ENCODE peak calls at places on chromosomes 13 and 19, in four cellular contexts. Z is GM23248, O is keratinocyte, X is PC-3. V is an unnamed sample.

GRCh38 chr19:46607441-46607841 is 6.3 kb downstream of the CALM3 start:
- DNase-seq in O (no peak), X (no peak), Z (no peak), V (no peak)

GRCh38 chr13:73220966-73221720 is 162.3 kb downstream of the KLF5 start:
- DNase-seq in Z (peak), O (no peak), X (no peak), V (no peak)

GRCh38 chr19:54421169-54421516 is 5.9 kb downstream of the TTYH1 start:
- DNase-seq in O (no peak), X (no peak), Z (no peak), V (no peak)

GRCh38 chr19:2042485-2043268 is 8.4 kb downstream of the MKNK2 start:
- DNase-seq in O (no peak), Z (no peak), X (no peak), V (no peak)

GRCh38 chr19:42081584-42082258 is 5.8 kb downstream of the ZNF574 start:
- DNase-seq in X (peak), O (no peak), Z (peak), V (no peak)

GRCh38 chr13:45909089-45909488 is 57.5 kb upstream of the SIAH3 start:
- DNase-seq in Z (no peak), O (no peak), X (no peak), V (no peak)

GRCh38 chr19:13717194-13717643 is 47.1 kb upstream of the MRI1 start:
- DNase-seq in Z (no peak), O (no peak), X (peak), V (no peak)

GRCh38 chr13:101730420-101731000 is 278.0 kb downstream of the ITGBL1 start:
- DNase-seq in X (no peak), Z (peak), O (no peak), V (no peak)

GRCh38 chr13:80359459-80360297 is 18.8 kb upstream of the SPRY2 start:
- DNase-seq in O (no peak), Z (no peak), X (no peak), V (no peak)

GRCh38 chr19:16887353-16888265 is 1.2 kb upstream of the F2RL3 start:
- DNase-seq in O (no peak), Z (no peak), X (no peak), V (no peak)

GRCh38 chr19:15986694-15987093 is 37.9 kb downstream of the OR10H4 start:
- DNase-seq in O (no peak), Z (no peak), X (no peak), V (no peak)

GRCh38 chr19:5147971-5148793 is 179.3 kb downstream of the KDM4B start:
- DNase-seq in Z (peak), O (no peak), X (no peak), V (no peak)

GRCh38 chr13:98004107-98004506 is 50.6 kb downstream of the IPO5 start:
- DNase-seq in X (peak), Z (no peak), O (no peak), V (no peak)

GRCh38 chr19:55690109-55690768 is 15.2 kb downstream of the EPN1 start:
- DNase-seq in X (no peak), Z (no peak), O (no peak), V (no peak)

GRCh38 chr19:55738302-55738701 is at the start of gene NLRP9:
- DNase-seq in X (no peak), O (no peak), Z (no peak), V (no peak)

DNA sequence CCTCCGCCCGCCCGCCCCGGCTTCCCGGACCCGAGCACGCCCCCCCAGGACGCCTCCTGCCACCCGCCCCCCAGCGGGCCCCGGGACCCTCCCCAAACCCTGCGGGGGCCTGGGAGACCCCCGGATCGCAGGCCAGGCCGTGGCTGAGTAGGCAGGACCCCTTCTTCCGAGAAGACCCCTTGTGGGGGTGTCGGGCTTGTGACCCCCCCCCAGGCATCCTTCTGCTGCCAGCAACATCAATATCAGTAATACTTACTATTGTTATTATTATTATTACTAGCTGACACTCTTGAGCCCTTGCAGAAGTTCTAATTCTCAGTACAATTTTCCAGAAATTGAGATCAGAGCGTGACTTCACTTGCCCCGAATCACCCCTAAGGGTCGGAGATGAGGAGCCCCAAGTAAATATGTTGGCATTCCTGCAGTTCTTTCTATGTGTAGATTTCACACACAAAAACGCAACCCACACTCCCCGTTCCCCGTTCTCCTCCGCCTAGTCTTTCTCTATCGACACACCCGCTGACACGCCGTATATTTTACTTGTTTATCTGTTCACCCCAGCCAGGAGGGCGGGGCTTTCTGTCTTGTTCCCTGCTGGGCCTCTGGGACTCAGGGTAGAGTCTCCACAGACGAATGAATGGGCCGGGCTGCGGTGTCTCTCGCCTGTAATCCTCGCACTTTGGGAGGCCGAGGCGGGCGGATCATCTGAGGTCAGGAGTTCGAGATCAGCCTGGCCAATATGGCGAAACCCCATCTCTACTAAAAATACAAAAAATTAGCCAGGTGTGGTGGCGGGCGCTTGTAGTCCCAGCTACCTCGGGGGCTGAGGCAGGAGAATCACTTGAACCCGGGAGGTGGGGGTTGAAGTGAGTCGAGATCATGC is 14.7 kb downstream of the TLE5 start:
- DNase-seq in O (no peak), Z (peak), X (peak), V (peak)
- H3K4me3 ChIP-seq in O (peak), Z (peak), X (peak), V (peak)

DNA sequence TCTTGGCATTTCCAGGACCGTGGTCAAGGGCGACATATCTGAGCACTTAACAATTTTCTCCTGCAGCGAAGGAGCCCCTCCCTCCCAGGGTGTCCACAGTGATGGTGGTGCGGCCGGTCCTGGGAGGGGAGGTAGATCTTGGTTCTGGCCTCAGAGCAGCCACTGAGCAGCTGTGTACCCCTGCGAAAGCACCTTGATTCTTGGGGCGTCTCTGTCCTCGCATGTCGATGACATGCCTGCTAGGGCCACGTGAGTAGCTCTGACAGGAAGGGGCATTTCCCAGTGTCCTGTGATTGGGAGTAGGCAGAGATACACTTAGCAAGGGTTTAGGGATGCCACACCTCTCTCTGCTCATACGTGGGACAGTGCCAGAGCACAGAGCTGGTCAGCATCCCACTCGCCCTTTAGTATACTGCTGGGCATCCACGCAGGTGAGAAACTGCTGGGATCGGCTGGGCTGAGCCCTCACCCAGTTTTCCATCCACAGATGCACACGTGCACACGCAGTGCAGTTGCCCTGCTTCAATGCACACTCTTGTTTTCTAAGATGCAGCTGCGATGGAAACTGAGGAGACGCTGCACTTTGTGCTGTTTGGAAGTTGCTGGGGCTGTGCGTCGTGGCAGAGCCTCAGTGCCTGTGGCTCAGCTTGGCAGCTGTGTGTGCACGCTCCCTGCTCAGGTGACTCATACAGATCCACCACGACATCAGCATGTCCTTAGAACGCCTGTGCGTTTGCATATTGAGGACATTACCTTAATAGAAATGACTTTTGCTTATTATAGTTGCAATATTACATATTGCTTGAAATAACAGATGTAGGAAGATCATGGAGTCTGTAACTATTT is 66.8 kb downstream of the TEX29 start:
- DNase-seq in X (no peak), Z (no peak), O (no peak), V (no peak)
- H3K27ac ChIP-seq in X (no peak), Z (no peak), O (no peak), V (no peak)

DNA sequence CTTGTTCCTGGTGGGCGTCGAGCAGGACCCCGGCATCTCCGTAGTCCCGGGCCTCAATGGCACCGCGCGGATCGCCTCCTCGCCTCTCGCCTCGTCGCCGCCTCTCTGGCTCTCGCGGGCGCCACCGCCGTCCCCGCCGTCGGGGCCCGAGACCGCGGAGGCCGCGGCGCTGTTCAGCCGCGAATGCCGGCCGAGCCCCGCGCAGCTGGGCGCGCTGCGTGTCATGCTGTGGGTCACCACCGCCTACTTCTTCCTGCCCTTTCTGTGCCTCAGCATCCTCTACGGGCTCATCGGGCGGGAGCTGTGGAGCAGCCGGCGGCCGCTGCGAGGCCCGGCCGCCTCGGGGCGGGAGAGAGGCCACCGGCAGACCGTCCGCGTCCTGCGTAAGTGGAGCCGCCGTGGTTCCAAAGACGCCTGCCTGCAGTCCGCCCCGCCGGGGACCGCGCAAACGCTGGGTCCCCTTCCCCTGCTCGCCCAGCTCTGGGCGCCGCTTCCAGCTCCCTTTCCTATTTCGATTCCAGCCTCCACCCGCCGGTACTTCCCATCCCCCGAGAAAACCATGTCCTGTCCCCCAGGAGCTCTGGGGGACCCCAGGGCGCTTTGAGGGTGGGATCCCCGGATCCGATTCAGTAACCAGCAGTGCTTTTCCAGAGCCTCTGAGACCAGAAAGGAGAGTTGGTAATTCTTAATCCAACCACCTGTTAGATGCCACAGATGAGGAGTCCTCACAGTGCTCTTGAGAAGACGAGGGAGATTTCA is 897 bp downstream of the MLNR start:
- DNase-seq in X (no peak), Z (peak), O (no peak), V (no peak)
- TF ChIP-seq EZH2 in X (no peak), Z (peak), O (peak), V (no peak)

DNA sequence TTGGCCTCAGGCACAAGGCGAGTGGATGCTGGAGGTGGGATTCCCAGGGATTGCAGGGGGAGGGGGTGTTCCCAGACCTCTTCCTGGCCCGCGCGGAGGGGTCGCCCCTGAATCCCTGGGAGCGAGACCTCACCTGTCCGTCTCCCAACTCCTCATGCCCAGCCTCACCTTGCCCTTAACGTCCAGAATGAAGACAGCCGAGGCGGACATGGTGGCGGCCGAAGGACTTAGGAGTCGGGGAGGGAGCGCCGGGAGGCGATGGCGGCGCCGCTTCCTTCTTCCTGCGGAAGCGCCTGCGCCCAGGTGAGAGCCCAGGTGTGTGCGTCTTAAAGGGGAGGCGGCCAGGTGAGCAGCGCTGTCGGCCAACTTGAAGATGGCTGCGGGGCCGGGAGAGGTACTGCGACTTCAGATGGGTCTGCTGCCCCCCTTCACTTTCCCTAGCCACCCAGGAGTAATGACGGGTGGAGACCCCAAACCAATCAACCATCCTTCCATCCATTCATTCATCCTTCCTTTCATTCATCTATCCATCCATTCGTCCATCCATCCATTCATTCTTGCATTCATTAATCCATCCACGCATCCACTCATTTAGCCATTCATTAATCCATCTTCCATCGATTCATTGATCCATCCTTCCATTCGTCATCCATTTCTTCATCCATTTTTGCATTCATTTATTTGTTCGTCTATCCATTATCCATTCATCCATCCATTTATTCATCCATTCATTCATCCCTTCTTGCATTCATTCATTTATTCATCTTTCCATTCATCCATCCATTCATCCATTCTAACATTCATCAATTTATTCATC is at the start of gene AP1M2:
- DNase-seq in Z (no peak), X (peak), O (no peak), V (no peak)
- H3K4me3 ChIP-seq in Z (no peak), X (peak), O (peak), V (no peak)

GRCh38 chr13:44305216-44305615 is 68.4 kb upstream of the SERP2 start:
- DNase-seq in Z (no peak), X (no peak), O (no peak), V (no peak)
- H3K27ac ChIP-seq in Z (no peak), X (peak), O (peak), V (no peak)

DNA sequence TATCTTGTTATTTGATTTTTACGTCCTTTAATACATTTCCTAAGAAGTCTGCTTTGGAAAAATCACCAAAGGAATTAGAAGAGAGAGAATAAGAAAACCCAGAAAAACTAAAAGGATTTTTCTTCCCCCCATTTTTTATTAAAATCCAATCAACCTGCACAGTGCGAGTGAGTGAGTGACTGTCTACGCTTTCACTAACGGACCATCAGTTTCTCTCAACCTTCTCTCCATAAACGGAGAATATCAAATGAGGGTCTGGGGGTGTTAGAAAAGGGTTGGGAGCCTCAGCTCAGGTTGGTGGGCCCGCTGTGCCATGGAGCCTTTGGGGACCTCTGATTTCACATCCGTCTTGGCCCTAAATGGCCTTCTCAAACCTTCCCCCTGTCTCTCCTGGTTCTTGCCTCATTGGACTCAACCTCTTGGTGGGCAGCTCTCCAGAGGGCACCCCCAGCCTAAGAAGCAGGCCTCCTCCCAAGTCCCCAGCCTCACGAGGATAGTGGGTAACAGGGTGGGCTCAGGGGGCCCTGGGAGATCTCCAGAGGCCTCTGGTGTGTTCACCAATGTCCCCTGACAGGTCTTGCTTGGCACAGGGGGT is 764 bp upstream of the LRP3 start:
- DNase-seq in X (no peak), Z (no peak), O (no peak), V (no peak)
- TF ChIP-seq EZH2 in X (no peak), Z (no peak), O (no peak), V (no peak)

DNA sequence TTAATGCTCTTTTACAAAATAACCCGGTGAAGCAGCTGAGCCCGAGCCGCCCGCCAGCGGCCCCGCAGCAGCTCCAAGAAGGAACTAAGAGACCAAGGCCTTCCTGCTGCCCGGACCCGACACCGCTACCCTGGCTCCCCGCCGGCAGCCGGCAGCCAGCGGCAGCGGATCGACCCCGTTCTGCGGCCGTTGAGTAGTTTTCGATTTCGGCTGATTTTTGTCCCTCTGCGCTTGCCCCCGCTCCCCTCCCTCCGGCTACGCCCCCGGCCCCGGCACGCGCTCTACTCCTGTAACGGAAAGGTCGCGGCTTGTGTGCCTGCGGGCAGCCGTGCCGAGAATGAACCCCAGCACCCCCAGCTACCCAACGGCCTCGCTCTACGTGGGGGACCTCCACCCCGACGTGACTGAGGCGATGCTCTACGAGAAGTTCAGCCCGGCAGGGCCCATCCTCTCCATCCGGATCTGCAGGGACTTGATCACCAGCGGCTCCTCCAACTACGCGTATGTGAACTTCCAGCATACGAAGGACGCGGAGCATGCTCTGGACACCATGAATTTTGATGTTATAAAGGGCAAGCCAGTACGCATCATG is at the start of gene PABPC3:
- DNase-seq in X (no peak), O (no peak), Z (no peak), V (no peak)
- H3K4me3 ChIP-seq in X (no peak), O (no peak), Z (no peak), V (no peak)

V was measured in SK-N-MC.